ENCODE peak calls at places on chromosomes 12 and 14, in seven cellular contexts. One of them, this sample, is unnamed.

GRCh38 chr14:52043690-52044089 is 25.2 kb downstream of the NID2 start:
- DNase-seq in ovary: no peak
- DNase-seq in A549: peak
- DNase-seq in transverse colon: peak
- DNase-seq in upper lobe of left lung: no peak
- DNase-seq in suprapubic skin: no peak
- DNase-seq in tibial nerve: no peak
- DNase-seq in this sample: peak

GRCh38 chr14:59018978-59019377 is 169.5 kb upstream of the DAAM1 start:
- DNase-seq in ovary: no peak
- DNase-seq in A549: peak
- DNase-seq in transverse colon: no peak
- DNase-seq in upper lobe of left lung: no peak
- DNase-seq in suprapubic skin: no peak
- DNase-seq in tibial nerve: no peak
- DNase-seq in this sample: no peak

GRCh38 chr12:78035913-78036658 is 205.4 kb downstream of the NAV3 start:
- DNase-seq in ovary: no peak
- DNase-seq in A549: no peak
- DNase-seq in transverse colon: no peak
- DNase-seq in upper lobe of left lung: no peak
- DNase-seq in suprapubic skin: no peak
- DNase-seq in tibial nerve: no peak
- DNase-seq in this sample: no peak

GRCh38 chr14:88023658-88024187 is 18.8 kb downstream of the GPR65 start:
- DNase-seq in ovary: no peak
- DNase-seq in A549: no peak
- DNase-seq in transverse colon: no peak
- DNase-seq in upper lobe of left lung: no peak
- DNase-seq in suprapubic skin: no peak
- DNase-seq in tibial nerve: no peak
- DNase-seq in this sample: no peak

GRCh38 chr12:88986056-88986455 is 366.2 kb downstream of the DUSP6 start:
- DNase-seq in ovary: no peak
- DNase-seq in A549: no peak
- DNase-seq in transverse colon: no peak
- DNase-seq in upper lobe of left lung: no peak
- DNase-seq in suprapubic skin: no peak
- DNase-seq in tibial nerve: no peak
- DNase-seq in this sample: no peak

GRCh38 chr12:57171668-57172067 is 24.2 kb upstream of the LRP1-AS start:
- DNase-seq in ovary: peak
- DNase-seq in A549: no peak
- DNase-seq in transverse colon: no peak
- DNase-seq in upper lobe of left lung: no peak
- DNase-seq in suprapubic skin: no peak
- DNase-seq in tibial nerve: no peak
- DNase-seq in this sample: no peak

GRCh38 chr14:35687335-35687939 is 121.7 kb downstream of the RALGAPA1 start:
- DNase-seq in ovary: no peak
- DNase-seq in A549: peak
- DNase-seq in transverse colon: peak
- DNase-seq in upper lobe of left lung: no peak
- DNase-seq in suprapubic skin: no peak
- DNase-seq in tibial nerve: no peak
- DNase-seq in this sample: no peak

GRCh38 chr12:54571857-54572195 is 16.6 kb downstream of the PPP1R1A start:
- DNase-seq in ovary: no peak
- DNase-seq in A549: no peak
- DNase-seq in transverse colon: no peak
- DNase-seq in upper lobe of left lung: no peak
- DNase-seq in suprapubic skin: no peak
- DNase-seq in tibial nerve: no peak
- DNase-seq in this sample: no peak

DNA sequence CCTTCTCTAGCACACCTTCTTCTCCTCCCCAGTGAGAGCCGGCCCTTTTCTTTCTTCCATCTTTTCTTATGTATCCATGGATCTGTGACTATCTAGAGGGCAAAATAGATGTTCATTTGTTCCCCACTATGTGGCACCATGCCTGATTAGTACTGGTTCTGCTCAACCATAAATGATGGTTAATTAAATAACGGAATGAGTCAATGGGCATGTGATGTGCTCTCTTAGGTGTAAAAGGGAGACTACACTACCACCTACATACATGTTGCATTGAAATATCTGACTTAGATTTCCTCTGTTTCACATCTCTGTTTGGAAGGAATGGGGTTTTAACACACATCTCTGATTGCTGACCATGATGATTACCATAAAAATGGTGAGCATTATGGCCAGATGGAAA is 116.5 kb downstream of the BTG1 start:
- DNase-seq in ovary: no peak
- DNase-seq in A549: no peak
- DNase-seq in transverse colon: no peak
- DNase-seq in upper lobe of left lung: no peak
- DNase-seq in suprapubic skin: no peak
- DNase-seq in tibial nerve: no peak
- DNase-seq in this sample: no peak
- TF ChIP-seq EP300 in ovary: no peak
- TF ChIP-seq EP300 in A549: no peak
- TF ChIP-seq EP300 in transverse colon: no peak
- TF ChIP-seq EP300 in upper lobe of left lung: no peak
- TF ChIP-seq EP300 in suprapubic skin: no peak
- TF ChIP-seq EP300 in tibial nerve: no peak
- TF ChIP-seq EP300 in this sample: no peak

GRCh38 chr12:110696283-110696682 is 7.4 kb upstream of the HVCN1 start:
- DNase-seq in ovary: no peak
- DNase-seq in A549: no peak
- DNase-seq in transverse colon: no peak
- DNase-seq in upper lobe of left lung: no peak
- DNase-seq in suprapubic skin: no peak
- DNase-seq in tibial nerve: no peak
- DNase-seq in this sample: no peak

GRCh38 chr12:110698171-110698902 is 9.4 kb upstream of the HVCN1 start:
- DNase-seq in ovary: peak
- DNase-seq in A549: peak
- DNase-seq in transverse colon: peak
- DNase-seq in upper lobe of left lung: peak
- DNase-seq in suprapubic skin: peak
- DNase-seq in tibial nerve: peak
- DNase-seq in this sample: peak

GRCh38 chr12:110689601-110690430 is 901 bp upstream of the HVCN1 start:
- DNase-seq in ovary: peak
- DNase-seq in A549: no peak
- DNase-seq in transverse colon: peak
- DNase-seq in upper lobe of left lung: peak
- DNase-seq in suprapubic skin: no peak
- DNase-seq in tibial nerve: no peak
- DNase-seq in this sample: peak

GRCh38 chr12:110693731-110694130 is 4.8 kb upstream of the HVCN1 start:
- DNase-seq in ovary: no peak
- DNase-seq in A549: no peak
- DNase-seq in transverse colon: no peak
- DNase-seq in upper lobe of left lung: no peak
- DNase-seq in suprapubic skin: no peak
- DNase-seq in tibial nerve: no peak
- DNase-seq in this sample: no peak

DNA sequence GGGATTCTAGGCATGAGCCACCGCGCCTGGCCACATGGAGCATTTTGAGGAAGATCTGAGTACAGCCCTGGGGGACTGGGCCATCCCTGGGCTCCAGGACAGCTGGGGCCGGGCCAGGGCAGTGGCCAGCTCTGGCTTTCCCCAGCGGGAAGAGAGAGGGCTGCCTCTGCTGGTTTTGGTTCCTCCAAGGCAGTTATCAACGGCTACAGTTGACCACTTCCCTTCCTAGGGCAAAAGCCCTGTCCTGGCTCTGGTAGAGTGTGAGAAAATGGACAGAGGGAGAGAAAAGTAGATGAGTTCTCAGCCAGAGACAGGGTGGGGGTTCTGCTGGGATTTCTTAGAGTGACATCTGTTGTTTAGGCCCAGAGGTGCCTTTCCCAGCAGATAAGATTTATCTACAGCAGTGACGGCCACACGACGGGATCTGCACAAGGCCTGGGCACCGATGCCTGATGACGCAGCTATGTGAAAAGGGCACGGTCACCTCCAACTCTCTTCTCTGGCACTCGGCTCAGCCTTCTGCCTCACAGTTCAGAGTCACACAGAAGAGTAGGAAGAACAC is 5.5 kb upstream of the HVCN1 start:
- DNase-seq in ovary: no peak
- DNase-seq in A549: no peak
- DNase-seq in transverse colon: peak
- DNase-seq in upper lobe of left lung: peak
- DNase-seq in suprapubic skin: no peak
- DNase-seq in tibial nerve: no peak
- DNase-seq in this sample: no peak
- TF ChIP-seq EP300 in ovary: no peak
- TF ChIP-seq EP300 in A549: no peak
- TF ChIP-seq EP300 in transverse colon: no peak
- TF ChIP-seq EP300 in upper lobe of left lung: no peak
- TF ChIP-seq EP300 in suprapubic skin: no peak
- TF ChIP-seq EP300 in tibial nerve: no peak
- TF ChIP-seq EP300 in this sample: no peak

GRCh38 chr14:30240002-30240401 is 312.4 kb upstream of the PRKD1 start:
- DNase-seq in ovary: no peak
- DNase-seq in A549: no peak
- DNase-seq in transverse colon: no peak
- DNase-seq in upper lobe of left lung: no peak
- DNase-seq in suprapubic skin: no peak
- DNase-seq in tibial nerve: no peak
- DNase-seq in this sample: no peak
- TF ChIP-seq EP300 in ovary: no peak
- TF ChIP-seq EP300 in A549: no peak
- TF ChIP-seq EP300 in transverse colon: no peak
- TF ChIP-seq EP300 in upper lobe of left lung: no peak
- TF ChIP-seq EP300 in suprapubic skin: no peak
- TF ChIP-seq EP300 in tibial nerve: no peak
- TF ChIP-seq EP300 in this sample: no peak

GRCh38 chr12:1094714-1095113 is 103.7 kb downstream of the ERC1 start:
- DNase-seq in ovary: no peak
- DNase-seq in A549: no peak
- DNase-seq in transverse colon: no peak
- DNase-seq in upper lobe of left lung: no peak
- DNase-seq in suprapubic skin: no peak
- DNase-seq in tibial nerve: no peak
- DNase-seq in this sample: no peak

GRCh38 chr12:1103051-1103450 is 112.0 kb downstream of the ERC1 start:
- DNase-seq in ovary: no peak
- DNase-seq in A549: no peak
- DNase-seq in transverse colon: no peak
- DNase-seq in upper lobe of left lung: no peak
- DNase-seq in suprapubic skin: no peak
- DNase-seq in tibial nerve: no peak
- DNase-seq in this sample: no peak

GRCh38 chr12:1103632-1104031 is 112.6 kb downstream of the ERC1 start:
- DNase-seq in ovary: no peak
- DNase-seq in A549: no peak
- DNase-seq in transverse colon: no peak
- DNase-seq in upper lobe of left lung: no peak
- DNase-seq in suprapubic skin: no peak
- DNase-seq in tibial nerve: no peak
- DNase-seq in this sample: no peak

GRCh38 chr12:1102088-1102487 is 111.1 kb downstream of the ERC1 start:
- DNase-seq in ovary: no peak
- DNase-seq in A549: no peak
- DNase-seq in transverse colon: no peak
- DNase-seq in upper lobe of left lung: no peak
- DNase-seq in suprapubic skin: no peak
- DNase-seq in tibial nerve: no peak
- DNase-seq in this sample: no peak

GRCh38 chr12:1099158-1099557 is 108.1 kb downstream of the ERC1 start:
- DNase-seq in ovary: no peak
- DNase-seq in A549: no peak
- DNase-seq in transverse colon: peak
- DNase-seq in upper lobe of left lung: no peak
- DNase-seq in suprapubic skin: no peak
- DNase-seq in tibial nerve: no peak
- DNase-seq in this sample: no peak
- TF ChIP-seq EP300 in ovary: no peak
- TF ChIP-seq EP300 in A549: no peak
- TF ChIP-seq EP300 in transverse colon: no peak
- TF ChIP-seq EP300 in upper lobe of left lung: no peak
- TF ChIP-seq EP300 in suprapubic skin: no peak
- TF ChIP-seq EP300 in tibial nerve: no peak
- TF ChIP-seq EP300 in this sample: no peak

DNA sequence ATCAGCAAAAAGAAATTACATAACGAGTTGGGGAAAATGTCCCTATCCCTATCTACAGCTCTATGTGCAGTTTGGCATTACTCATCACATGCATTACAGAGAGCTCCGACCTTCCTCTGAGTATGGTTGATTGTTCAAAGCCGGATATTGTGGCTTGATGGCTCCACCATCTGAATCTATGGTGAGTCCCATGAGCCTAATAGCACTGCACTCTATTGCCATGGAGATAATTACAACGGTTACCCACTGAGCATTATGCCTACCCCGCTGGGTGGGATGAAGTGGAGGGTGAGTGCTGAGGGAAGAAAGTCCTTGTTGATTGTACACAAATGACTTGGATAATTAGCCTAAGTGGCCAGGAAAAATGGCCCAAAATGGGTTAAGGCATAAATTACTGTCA is 800.5 kb downstream of the NRXN3 start:
- DNase-seq in ovary: no peak
- DNase-seq in A549: no peak
- DNase-seq in transverse colon: no peak
- DNase-seq in upper lobe of left lung: no peak
- DNase-seq in suprapubic skin: no peak
- DNase-seq in tibial nerve: no peak
- DNase-seq in this sample: no peak
- TF ChIP-seq EP300 in ovary: no peak
- TF ChIP-seq EP300 in A549: no peak
- TF ChIP-seq EP300 in transverse colon: no peak
- TF ChIP-seq EP300 in upper lobe of left lung: no peak
- TF ChIP-seq EP300 in suprapubic skin: no peak
- TF ChIP-seq EP300 in tibial nerve: no peak
- TF ChIP-seq EP300 in this sample: no peak

DNA sequence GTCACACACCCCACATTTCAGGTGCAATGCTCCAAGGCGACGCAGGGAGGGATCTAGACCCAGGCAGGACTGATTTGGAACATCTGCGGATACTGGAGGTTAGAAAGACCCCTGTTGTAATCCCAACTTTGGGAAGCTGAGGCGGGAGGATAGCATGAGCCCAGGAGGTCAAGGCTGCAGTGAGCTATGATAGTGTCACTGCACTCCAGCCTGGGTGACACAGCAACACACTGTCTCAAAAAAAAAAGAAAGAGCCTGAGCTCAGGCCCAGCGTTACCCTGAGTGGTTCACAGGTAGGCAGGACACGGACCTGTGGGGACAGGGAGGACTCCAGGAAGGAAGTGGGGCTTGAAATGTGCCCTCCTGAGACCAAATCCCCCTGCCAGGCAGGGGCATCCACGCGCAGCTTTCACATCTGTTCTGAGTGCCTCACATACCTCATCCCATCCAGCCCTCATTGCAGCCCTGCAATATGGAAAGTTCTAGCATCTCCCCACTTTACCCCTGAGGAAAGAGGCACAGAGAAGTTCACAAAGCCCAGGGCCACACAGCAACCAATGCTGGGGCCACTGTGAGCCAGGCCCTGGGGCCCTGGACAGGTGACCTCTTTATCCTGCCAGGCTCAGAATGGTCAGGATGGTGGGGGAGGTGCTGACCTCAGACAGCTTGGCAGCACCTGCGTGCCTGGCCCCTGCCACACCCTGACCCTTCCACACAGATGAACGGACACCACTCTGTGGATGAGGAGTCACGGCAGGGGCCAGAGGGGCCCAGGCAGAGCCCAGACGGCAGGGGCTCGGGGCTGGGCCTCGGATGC is 34.1 kb downstream of the CCDC85C start:
- DNase-seq in ovary: no peak
- DNase-seq in A549: no peak
- DNase-seq in transverse colon: no peak
- DNase-seq in upper lobe of left lung: no peak
- DNase-seq in suprapubic skin: no peak
- DNase-seq in tibial nerve: no peak
- DNase-seq in this sample: no peak
- TF ChIP-seq EP300 in ovary: no peak
- TF ChIP-seq EP300 in A549: no peak
- TF ChIP-seq EP300 in transverse colon: no peak
- TF ChIP-seq EP300 in upper lobe of left lung: no peak
- TF ChIP-seq EP300 in suprapubic skin: no peak
- TF ChIP-seq EP300 in tibial nerve: no peak
- TF ChIP-seq EP300 in this sample: no peak